ENCODE peak calls at places on chromosomes 7 and 10, in ten cellular contexts. One of them, this sample, is unnamed.

GRCh38 chr7:19026888-19027287 is 90.5 kb downstream of the TWIST1 start:
- DNase-seq in cardiac fibroblast: peak
- DNase-seq in HepG2: no peak
- DNase-seq in IMR-90: peak
- DNase-seq in A549: no peak
- DNase-seq in ovary: no peak
- DNase-seq in nephron progenitor cell: no peak
- DNase-seq in type B pancreatic cell: no peak
- DNase-seq in MM.1S: no peak
- DNase-seq in lower lobe of right lung: no peak
- DNase-seq in this sample: no peak

GRCh38 chr7:157001920-157002818 is 8.3 kb downstream of the MNX1 start:
- DNase-seq in cardiac fibroblast: no peak
- DNase-seq in lower lobe of right lung: no peak
- DNase-seq in HepG2: no peak
- DNase-seq in MM.1S: peak
- DNase-seq in IMR-90: no peak
- DNase-seq in A549: no peak
- DNase-seq in ovary: no peak
- DNase-seq in type B pancreatic cell: peak
- DNase-seq in nephron progenitor cell: no peak
- DNase-seq in this sample: no peak

GRCh38 chr10:49177391-49178355 is 10.5 kb downstream of the TMEM273 start:
- DNase-seq in IMR-90: peak
- DNase-seq in cardiac fibroblast: peak
- DNase-seq in MM.1S: no peak
- DNase-seq in A549: peak
- DNase-seq in lower lobe of right lung: no peak
- DNase-seq in ovary: no peak
- DNase-seq in HepG2: peak
- DNase-seq in type B pancreatic cell: peak
- DNase-seq in nephron progenitor cell: no peak
- DNase-seq in this sample: peak

GRCh38 chr10:119104653-119105024 is 726 bp downstream of the DENND10 start:
- DNase-seq in type B pancreatic cell: peak
- DNase-seq in HepG2: no peak
- DNase-seq in ovary: peak
- DNase-seq in nephron progenitor cell: no peak
- DNase-seq in IMR-90: no peak
- DNase-seq in cardiac fibroblast: no peak
- DNase-seq in A549: no peak
- DNase-seq in MM.1S: no peak
- DNase-seq in lower lobe of right lung: peak
- DNase-seq in this sample: peak

GRCh38 chr10:8043569-8044306 is 10.8 kb upstream of the GATA3 start:
- DNase-seq in type B pancreatic cell: no peak
- DNase-seq in MM.1S: no peak
- DNase-seq in A549: no peak
- DNase-seq in lower lobe of right lung: no peak
- DNase-seq in IMR-90: no peak
- DNase-seq in HepG2: no peak
- DNase-seq in cardiac fibroblast: no peak
- DNase-seq in ovary: no peak
- DNase-seq in nephron progenitor cell: peak
- DNase-seq in this sample: no peak

GRCh38 chr10:46006219-46006618 is 24.2 kb downstream of the NCOA4 start:
- DNase-seq in type B pancreatic cell: no peak
- DNase-seq in cardiac fibroblast: peak
- DNase-seq in HepG2: no peak
- DNase-seq in nephron progenitor cell: no peak
- DNase-seq in MM.1S: no peak
- DNase-seq in ovary: no peak
- DNase-seq in IMR-90: peak
- DNase-seq in lower lobe of right lung: no peak
- DNase-seq in A549: no peak
- DNase-seq in this sample: no peak

GRCh38 chr10:22230331-22230833 is 12.6 kb upstream of the EBLN1 start:
- DNase-seq in type B pancreatic cell: no peak
- DNase-seq in nephron progenitor cell: peak
- DNase-seq in HepG2: no peak
- DNase-seq in IMR-90: peak
- DNase-seq in MM.1S: peak
- DNase-seq in A549: peak
- DNase-seq in lower lobe of right lung: no peak
- DNase-seq in ovary: no peak
- DNase-seq in cardiac fibroblast: peak
- DNase-seq in this sample: peak

GRCh38 chr10:46050956-46051355 is 4.9 kb upstream of the MSMB start:
- DNase-seq in cardiac fibroblast: peak
- DNase-seq in MM.1S: no peak
- DNase-seq in ovary: no peak
- DNase-seq in HepG2: no peak
- DNase-seq in type B pancreatic cell: no peak
- DNase-seq in nephron progenitor cell: no peak
- DNase-seq in IMR-90: no peak
- DNase-seq in A549: no peak
- DNase-seq in lower lobe of right lung: no peak
- DNase-seq in this sample: no peak

GRCh38 chr10:32983333-32983909 is 25.4 kb upstream of the ITGB1 start:
- DNase-seq in A549: peak
- DNase-seq in MM.1S: no peak
- DNase-seq in type B pancreatic cell: no peak
- DNase-seq in ovary: no peak
- DNase-seq in nephron progenitor cell: peak
- DNase-seq in cardiac fibroblast: peak
- DNase-seq in IMR-90: peak
- DNase-seq in HepG2: peak
- DNase-seq in lower lobe of right lung: no peak
- DNase-seq in this sample: no peak

GRCh38 chr7:101386558-101387199 is 24.0 kb downstream of the COL26A1 start:
- DNase-seq in IMR-90: peak
- DNase-seq in lower lobe of right lung: no peak
- DNase-seq in cardiac fibroblast: no peak
- DNase-seq in nephron progenitor cell: peak
- DNase-seq in HepG2: peak
- DNase-seq in MM.1S: peak
- DNase-seq in A549: peak
- DNase-seq in type B pancreatic cell: peak
- DNase-seq in ovary: no peak
- DNase-seq in this sample: no peak

GRCh38 chr7:96388166-96388565 is 66.3 kb upstream of the SLC25A13 start:
- DNase-seq in HepG2: no peak
- DNase-seq in lower lobe of right lung: no peak
- DNase-seq in MM.1S: no peak
- DNase-seq in A549: no peak
- DNase-seq in cardiac fibroblast: peak
- DNase-seq in ovary: no peak
- DNase-seq in type B pancreatic cell: no peak
- DNase-seq in IMR-90: peak
- DNase-seq in nephron progenitor cell: no peak
- DNase-seq in this sample: no peak

GRCh38 chr10:9786576-9786975 is 1231.1 kb upstream of the CELF2 start:
- DNase-seq in A549: no peak
- DNase-seq in HepG2: no peak
- DNase-seq in MM.1S: no peak
- DNase-seq in lower lobe of right lung: no peak
- DNase-seq in ovary: no peak
- DNase-seq in cardiac fibroblast: peak
- DNase-seq in type B pancreatic cell: no peak
- DNase-seq in IMR-90: peak
- DNase-seq in nephron progenitor cell: no peak
- DNase-seq in this sample: no peak

GRCh38 chr10:86968271-86968993 is at the start of gene ADIRF:
- DNase-seq in IMR-90: no peak
- DNase-seq in type B pancreatic cell: no peak
- DNase-seq in HepG2: no peak
- DNase-seq in A549: no peak
- DNase-seq in MM.1S: no peak
- DNase-seq in cardiac fibroblast: no peak
- DNase-seq in ovary: peak
- DNase-seq in nephron progenitor cell: no peak
- DNase-seq in lower lobe of right lung: peak
- DNase-seq in this sample: no peak

GRCh38 chr7:55552320-55553086 is 19.8 kb downstream of the VOPP1 start:
- DNase-seq in MM.1S: peak
- DNase-seq in type B pancreatic cell: no peak
- DNase-seq in cardiac fibroblast: peak
- DNase-seq in ovary: no peak
- DNase-seq in IMR-90: peak
- DNase-seq in A549: no peak
- DNase-seq in nephron progenitor cell: no peak
- DNase-seq in lower lobe of right lung: no peak
- DNase-seq in HepG2: no peak
- DNase-seq in this sample: no peak

GRCh38 chr7:15891151-15891842 is 204.8 kb upstream of the MEOX2 start:
- DNase-seq in ovary: no peak
- DNase-seq in cardiac fibroblast: peak
- DNase-seq in lower lobe of right lung: no peak
- DNase-seq in HepG2: no peak
- DNase-seq in nephron progenitor cell: no peak
- DNase-seq in MM.1S: no peak
- DNase-seq in type B pancreatic cell: no peak
- DNase-seq in IMR-90: peak
- DNase-seq in A549: no peak
- DNase-seq in this sample: no peak

GRCh38 chr10:26911811-26912461 is 51.2 kb upstream of the ABI1 start:
- DNase-seq in nephron progenitor cell: no peak
- DNase-seq in IMR-90: no peak
- DNase-seq in type B pancreatic cell: no peak
- DNase-seq in MM.1S: no peak
- DNase-seq in A549: no peak
- DNase-seq in lower lobe of right lung: no peak
- DNase-seq in cardiac fibroblast: no peak
- DNase-seq in ovary: no peak
- DNase-seq in HepG2: no peak
- DNase-seq in this sample: peak

GRCh38 chr7:90210475-90210874 is 1.1 kb upstream of the STEAP2 start:
- DNase-seq in IMR-90: no peak
- DNase-seq in cardiac fibroblast: no peak
- DNase-seq in MM.1S: no peak
- DNase-seq in lower lobe of right lung: no peak
- DNase-seq in A549: no peak
- DNase-seq in HepG2: peak
- DNase-seq in type B pancreatic cell: no peak
- DNase-seq in ovary: no peak
- DNase-seq in nephron progenitor cell: no peak
- DNase-seq in this sample: no peak

DNA sequence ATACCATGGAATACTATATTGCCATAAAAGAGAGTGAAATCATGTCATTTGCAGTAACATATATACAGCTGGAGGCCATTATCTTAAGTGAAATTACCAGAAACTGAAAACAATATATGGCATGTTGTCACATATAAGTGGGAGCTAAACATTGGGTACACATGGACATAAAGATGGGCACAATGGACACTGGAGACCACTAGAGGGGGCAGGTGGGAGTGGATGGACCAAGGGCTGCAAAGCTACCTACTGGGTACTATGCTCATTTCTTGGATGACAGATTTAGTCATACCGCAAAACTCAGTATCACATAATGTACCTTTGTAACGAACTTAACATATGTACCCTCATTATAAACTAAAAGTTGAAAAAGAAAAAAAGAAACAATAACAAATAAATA is 1167.6 kb downstream of the NXPH1 start:
- DNase-seq in nephron progenitor cell: peak
- DNase-seq in IMR-90: no peak
- DNase-seq in type B pancreatic cell: no peak
- DNase-seq in MM.1S: no peak
- DNase-seq in cardiac fibroblast: no peak
- DNase-seq in A549: no peak
- DNase-seq in ovary: no peak
- DNase-seq in lower lobe of right lung: no peak
- DNase-seq in HepG2: no peak
- DNase-seq in this sample: no peak
- TF ChIP-seq CTCF in nephron progenitor cell: peak
- TF ChIP-seq CTCF in IMR-90: no peak
- TF ChIP-seq CTCF in type B pancreatic cell: peak
- TF ChIP-seq CTCF in MM.1S: no peak
- TF ChIP-seq CTCF in cardiac fibroblast: no peak
- TF ChIP-seq CTCF in A549: no peak
- TF ChIP-seq CTCF in ovary: no peak
- TF ChIP-seq CTCF in lower lobe of right lung: no peak
- TF ChIP-seq CTCF in HepG2: no peak
- TF ChIP-seq CTCF in this sample: no peak

GRCh38 chr7:13988765-13989137 is 715 bp downstream of the ETV1 start:
- DNase-seq in A549: no peak
- DNase-seq in cardiac fibroblast: peak
- DNase-seq in lower lobe of right lung: no peak
- DNase-seq in HepG2: no peak
- DNase-seq in MM.1S: no peak
- DNase-seq in ovary: no peak
- DNase-seq in nephron progenitor cell: peak
- DNase-seq in IMR-90: peak
- DNase-seq in type B pancreatic cell: no peak
- DNase-seq in this sample: no peak
- TF ChIP-seq CTCF in A549: no peak
- TF ChIP-seq CTCF in cardiac fibroblast: no peak
- TF ChIP-seq CTCF in lower lobe of right lung: no peak
- TF ChIP-seq CTCF in HepG2: no peak
- TF ChIP-seq CTCF in MM.1S: no peak
- TF ChIP-seq CTCF in ovary: no peak
- TF ChIP-seq CTCF in nephron progenitor cell: no peak
- TF ChIP-seq CTCF in IMR-90: no peak
- TF ChIP-seq CTCF in type B pancreatic cell: no peak
- TF ChIP-seq CTCF in this sample: no peak

DNA sequence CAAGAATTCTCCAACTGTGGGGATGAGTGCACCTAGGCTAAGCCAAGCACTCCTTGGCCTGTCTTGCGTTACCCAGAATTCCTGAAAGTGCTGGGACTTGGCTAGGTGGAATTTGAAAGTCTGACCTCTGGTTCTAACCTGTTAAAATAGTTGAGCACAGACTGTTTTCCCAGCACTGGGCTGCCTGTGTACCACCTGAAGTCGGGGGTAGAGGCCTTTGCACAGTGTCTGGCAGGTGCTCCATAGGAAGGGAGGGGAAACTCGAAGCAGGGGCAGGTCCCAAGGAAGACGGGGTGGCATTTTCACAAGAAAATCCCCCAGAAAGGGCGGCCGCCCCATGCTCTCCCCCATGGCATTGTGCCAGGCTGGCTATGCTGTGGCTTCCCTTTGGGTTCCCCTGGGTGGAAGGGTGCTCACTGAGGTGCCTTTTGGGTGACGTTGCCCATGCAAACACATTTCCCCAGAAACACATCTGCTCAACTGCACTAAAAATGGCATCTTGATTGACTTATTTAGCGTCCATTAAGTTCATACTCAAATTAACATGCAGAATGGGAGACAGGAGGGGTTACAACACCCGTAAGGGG is 62.9 kb downstream of the SYPL1 start:
- DNase-seq in cardiac fibroblast: no peak
- DNase-seq in type B pancreatic cell: no peak
- DNase-seq in IMR-90: no peak
- DNase-seq in lower lobe of right lung: no peak
- DNase-seq in MM.1S: no peak
- DNase-seq in ovary: no peak
- DNase-seq in nephron progenitor cell: no peak
- DNase-seq in A549: no peak
- DNase-seq in HepG2: no peak
- DNase-seq in this sample: no peak
- TF ChIP-seq CTCF in cardiac fibroblast: no peak
- TF ChIP-seq CTCF in type B pancreatic cell: no peak
- TF ChIP-seq CTCF in IMR-90: no peak
- TF ChIP-seq CTCF in lower lobe of right lung: no peak
- TF ChIP-seq CTCF in MM.1S: no peak
- TF ChIP-seq CTCF in ovary: no peak
- TF ChIP-seq CTCF in nephron progenitor cell: no peak
- TF ChIP-seq CTCF in A549: no peak
- TF ChIP-seq CTCF in HepG2: no peak
- TF ChIP-seq CTCF in this sample: no peak

GRCh38 chr7:78134256-78134655 is 335.7 kb downstream of the PHTF2 start:
- DNase-seq in HepG2: peak
- DNase-seq in ovary: no peak
- DNase-seq in cardiac fibroblast: peak
- DNase-seq in type B pancreatic cell: no peak
- DNase-seq in lower lobe of right lung: no peak
- DNase-seq in A549: peak
- DNase-seq in nephron progenitor cell: no peak
- DNase-seq in MM.1S: peak
- DNase-seq in IMR-90: peak
- DNase-seq in this sample: peak
- TF ChIP-seq CTCF in HepG2: peak
- TF ChIP-seq CTCF in ovary: no peak
- TF ChIP-seq CTCF in cardiac fibroblast: peak
- TF ChIP-seq CTCF in type B pancreatic cell: peak
- TF ChIP-seq CTCF in lower lobe of right lung: peak
- TF ChIP-seq CTCF in A549: peak
- TF ChIP-seq CTCF in nephron progenitor cell: peak
- TF ChIP-seq CTCF in MM.1S: peak
- TF ChIP-seq CTCF in IMR-90: peak
- TF ChIP-seq CTCF in this sample: peak